ENCODE peak calls at places on chromosomes 1 and 21, in ten cellular contexts. One of them, this sample, is unnamed.

GRCh38 chr1:54519709-54520108 is 28.3 kb upstream of the ACOT11 start:
- DNase-seq in stimulated activated CD4-positive, alpha-beta T cell treated with anti-CD3 and anti-CD28 coated beads, TNF-alpha, amount 100 ng/mL, for 4 hours: no peak
- DNase-seq in iris pigment epithelial cell: no peak
- DNase-seq in upper lobe of left lung: no peak
- DNase-seq in M059J: peak; percentile 34
- DNase-seq in activated naive CD4-positive, alpha-beta T cell treated with anti-CD3 and anti-CD28 coated beads, Interleukin-2, amount 50 U/mL, for 72 hours: no peak
- DNase-seq in activated CD4-positive, alpha-beta T cell treated with anti-CD3 and anti-CD28 coated beads, Interleukin-2, amount 10 ng/mL, durations not matched to agents 7 days and 5 days: no peak
- DNase-seq in naive thymus-derived CD8-positive, alpha-beta T cell: no peak
- DNase-seq in mammary epithelial cell: no peak
- DNase-seq in lung microvascular endothelial cell: no peak
- DNase-seq in this sample: no peak

GRCh38 chr21:45504021-45504515 is 38.2 kb downstream of the SLC19A1 start:
- DNase-seq in iris pigment epithelial cell: no peak
- DNase-seq in mammary epithelial cell: no peak
- DNase-seq in M059J: no peak
- DNase-seq in lung microvascular endothelial cell: no peak
- DNase-seq in upper lobe of left lung: peak; percentile 44
- DNase-seq in stimulated activated CD4-positive, alpha-beta T cell treated with anti-CD3 and anti-CD28 coated beads, TNF-alpha, amount 100 ng/mL, for 4 hours: no peak
- DNase-seq in activated naive CD4-positive, alpha-beta T cell treated with anti-CD3 and anti-CD28 coated beads, Interleukin-2, amount 50 U/mL, for 72 hours: peak; percentile 49
- DNase-seq in naive thymus-derived CD8-positive, alpha-beta T cell: no peak
- DNase-seq in activated CD4-positive, alpha-beta T cell treated with anti-CD3 and anti-CD28 coated beads, Interleukin-2, amount 10 ng/mL, durations not matched to agents 7 days and 5 days: no peak
- DNase-seq in this sample: no peak

GRCh38 chr1:39183503-39184353 is 20.8 kb upstream of the MACF1 start:
- DNase-seq in mammary epithelial cell: peak; percentile 100
- DNase-seq in naive thymus-derived CD8-positive, alpha-beta T cell: peak; percentile 87
- DNase-seq in M059J: peak; percentile 99
- DNase-seq in iris pigment epithelial cell: peak; percentile 89
- DNase-seq in activated naive CD4-positive, alpha-beta T cell treated with anti-CD3 and anti-CD28 coated beads, Interleukin-2, amount 50 U/mL, for 72 hours: peak; percentile 88
- DNase-seq in upper lobe of left lung: no peak
- DNase-seq in stimulated activated CD4-positive, alpha-beta T cell treated with anti-CD3 and anti-CD28 coated beads, TNF-alpha, amount 100 ng/mL, for 4 hours: peak; percentile 82
- DNase-seq in activated CD4-positive, alpha-beta T cell treated with anti-CD3 and anti-CD28 coated beads, Interleukin-2, amount 10 ng/mL, durations not matched to agents 7 days and 5 days: peak; percentile 89
- DNase-seq in lung microvascular endothelial cell: peak; percentile 92
- DNase-seq in this sample: peak; percentile 100

GRCh38 chr1:28577052-28577678 is 14.9 kb upstream of the RAB42 start:
- DNase-seq in stimulated activated CD4-positive, alpha-beta T cell treated with anti-CD3 and anti-CD28 coated beads, TNF-alpha, amount 100 ng/mL, for 4 hours: no peak
- DNase-seq in upper lobe of left lung: no peak
- DNase-seq in lung microvascular endothelial cell: no peak
- DNase-seq in iris pigment epithelial cell: no peak
- DNase-seq in M059J: no peak
- DNase-seq in activated CD4-positive, alpha-beta T cell treated with anti-CD3 and anti-CD28 coated beads, Interleukin-2, amount 10 ng/mL, durations not matched to agents 7 days and 5 days: no peak
- DNase-seq in mammary epithelial cell: peak; percentile 66
- DNase-seq in naive thymus-derived CD8-positive, alpha-beta T cell: no peak
- DNase-seq in activated naive CD4-positive, alpha-beta T cell treated with anti-CD3 and anti-CD28 coated beads, Interleukin-2, amount 50 U/mL, for 72 hours: no peak
- DNase-seq in this sample: no peak

GRCh38 chr1:76463278-76463677 is 388.7 kb downstream of the ST6GALNAC3 start:
- DNase-seq in M059J: no peak
- DNase-seq in lung microvascular endothelial cell: no peak
- DNase-seq in naive thymus-derived CD8-positive, alpha-beta T cell: no peak
- DNase-seq in mammary epithelial cell: no peak
- DNase-seq in activated CD4-positive, alpha-beta T cell treated with anti-CD3 and anti-CD28 coated beads, Interleukin-2, amount 10 ng/mL, durations not matched to agents 7 days and 5 days: no peak
- DNase-seq in activated naive CD4-positive, alpha-beta T cell treated with anti-CD3 and anti-CD28 coated beads, Interleukin-2, amount 50 U/mL, for 72 hours: no peak
- DNase-seq in upper lobe of left lung: no peak
- DNase-seq in stimulated activated CD4-positive, alpha-beta T cell treated with anti-CD3 and anti-CD28 coated beads, TNF-alpha, amount 100 ng/mL, for 4 hours: no peak
- DNase-seq in iris pigment epithelial cell: no peak
- DNase-seq in this sample: no peak

GRCh38 chr21:14911351-14911750 is 153.4 kb downstream of the NRIP1 start:
- DNase-seq in M059J: peak; percentile 69
- DNase-seq in mammary epithelial cell: peak; percentile 70
- DNase-seq in stimulated activated CD4-positive, alpha-beta T cell treated with anti-CD3 and anti-CD28 coated beads, TNF-alpha, amount 100 ng/mL, for 4 hours: no peak
- DNase-seq in activated naive CD4-positive, alpha-beta T cell treated with anti-CD3 and anti-CD28 coated beads, Interleukin-2, amount 50 U/mL, for 72 hours: no peak
- DNase-seq in upper lobe of left lung: no peak
- DNase-seq in naive thymus-derived CD8-positive, alpha-beta T cell: no peak
- DNase-seq in iris pigment epithelial cell: no peak
- DNase-seq in lung microvascular endothelial cell: no peak
- DNase-seq in activated CD4-positive, alpha-beta T cell treated with anti-CD3 and anti-CD28 coated beads, Interleukin-2, amount 10 ng/mL, durations not matched to agents 7 days and 5 days: no peak
- DNase-seq in this sample: peak; percentile 49

GRCh38 chr1:15125101-15125745 is 28.3 kb upstream of the TMEM51 start:
- DNase-seq in iris pigment epithelial cell: no peak
- DNase-seq in upper lobe of left lung: no peak
- DNase-seq in lung microvascular endothelial cell: no peak
- DNase-seq in mammary epithelial cell: no peak
- DNase-seq in naive thymus-derived CD8-positive, alpha-beta T cell: no peak
- DNase-seq in stimulated activated CD4-positive, alpha-beta T cell treated with anti-CD3 and anti-CD28 coated beads, TNF-alpha, amount 100 ng/mL, for 4 hours: no peak
- DNase-seq in activated CD4-positive, alpha-beta T cell treated with anti-CD3 and anti-CD28 coated beads, Interleukin-2, amount 10 ng/mL, durations not matched to agents 7 days and 5 days: no peak
- DNase-seq in activated naive CD4-positive, alpha-beta T cell treated with anti-CD3 and anti-CD28 coated beads, Interleukin-2, amount 50 U/mL, for 72 hours: no peak
- DNase-seq in M059J: no peak
- DNase-seq in this sample: no peak

GRCh38 chr1:108643492-108644333 is 17.2 kb downstream of the HENMT1 start:
- DNase-seq in M059J: peak; percentile 70
- DNase-seq in activated naive CD4-positive, alpha-beta T cell treated with anti-CD3 and anti-CD28 coated beads, Interleukin-2, amount 50 U/mL, for 72 hours: no peak
- DNase-seq in lung microvascular endothelial cell: peak; percentile 78
- DNase-seq in upper lobe of left lung: no peak
- DNase-seq in mammary epithelial cell: peak; percentile 46
- DNase-seq in stimulated activated CD4-positive, alpha-beta T cell treated with anti-CD3 and anti-CD28 coated beads, TNF-alpha, amount 100 ng/mL, for 4 hours: peak; percentile 38
- DNase-seq in iris pigment epithelial cell: peak; percentile 81
- DNase-seq in naive thymus-derived CD8-positive, alpha-beta T cell: peak; percentile 77
- DNase-seq in activated CD4-positive, alpha-beta T cell treated with anti-CD3 and anti-CD28 coated beads, Interleukin-2, amount 10 ng/mL, durations not matched to agents 7 days and 5 days: peak; percentile 74
- DNase-seq in this sample: peak; percentile 74